ENCODE peak calls at places on chromosomes 3 and 15, in six cellular contexts. M, I, E, V, N and W are unnamed samples. For H3K4me1 and H3K36me3, the result is how much of the 10 kb centered on the place peaks cover.

GRCh38 chr3:126290325-126290724 is 66.9 kb downstream of the KLF15 start:
- DNase-seq in M (no peak), I (no peak), E (no peak), V (no peak), N (no peak), W (no peak)

GRCh38 chr3:57893668-57894067 is 114.6 kb upstream of the FLNB start:
- DNase-seq in M (no peak), I (no peak), E (no peak), V (no peak), N (no peak), W (no peak)

GRCh38 chr3:12484983-12485327 is 675 bp downstream of the TSEN2 start:
- DNase-seq in M (no peak), I (no peak), E (no peak), V (no peak), N (no peak), W (no peak)

GRCh38 chr3:62622553-62623174 is 249.3 kb upstream of the FEZF2 start:
- DNase-seq in M (peak), I (peak), E (peak), V (peak), N (peak), W (peak)

GRCh38 chr3:6965881-6966280 is 105.0 kb downstream of the GRM7 start:
- DNase-seq in M (no peak), I (no peak), E (no peak), V (no peak), N (no peak), W (no peak)

GRCh38 chr15:96896766-96897165 is 566.3 kb downstream of the NR2F2 start:
- DNase-seq in M (no peak), I (no peak), E (no peak), V (no peak), N (no peak), W (no peak)

GRCh38 chr3:185558395-185558794 is 6.0 kb upstream of the LIPH start:
- DNase-seq in M (no peak), I (no peak), E (no peak), V (no peak), N (no peak), W (no peak)

GRCh38 chr3:181948286-181948685 is 236.6 kb downstream of the SOX2 start:
- DNase-seq in M (no peak), I (peak), E (no peak), V (no peak), N (no peak), W (no peak)

GRCh38 chr15:93997071-93997658 is 234.2 kb upstream of the MCTP2 start:
- DNase-seq in M (no peak), I (no peak), E (no peak), V (peak), N (no peak), W (peak)

GRCh38 chr3:164641071-164641470 is 437.2 kb downstream of the SI start:
- DNase-seq in M (no peak), I (no peak), E (no peak), V (no peak), N (no peak), W (no peak)

GRCh38 chr15:92527197-92527596 is 128.4 kb downstream of the FAM174B start:
- DNase-seq in M (no peak), I (no peak), E (no peak), V (no peak), N (no peak), W (no peak)

GRCh38 chr15:50184863-50185504 is 3.0 kb downstream of the SLC27A2 start:
- DNase-seq in M (no peak), I (no peak), E (no peak), V (no peak), N (no peak), W (no peak)

GRCh38 chr15:80152896-80153876 is at the start of gene FAH:
- DNase-seq in M (no peak), I (peak), E (no peak), V (no peak), N (no peak), W (peak)

GRCh38 chr3:4417449-4417848 is 49.6 kb downstream of the SUMF1 start:
- DNase-seq in M (no peak), I (no peak), E (no peak), V (no peak), N (no peak), W (peak)

GRCh38 chr3:168266335-168266734 is 170.6 kb upstream of the GOLIM4 start:
- DNase-seq in M (no peak), I (no peak), E (no peak), V (no peak), N (no peak), W (no peak)

GRCh38 chr15:68829068-68829467 is 8.4 kb upstream of the ANP32A start:
- DNase-seq in M (no peak), I (no peak), E (no peak), V (no peak), N (no peak), W (no peak)

GRCh38 chr15:28975766-28976179 is 90.0 kb downstream of the APBA2 start:
- DNase-seq in M (no peak), I (peak), E (no peak), V (peak), N (no peak), W (peak)

GRCh38 chr15:39504812-39505211 is 76.1 kb upstream of the THBS1 start:
- DNase-seq in M (no peak), I (no peak), E (no peak), V (no peak), N (no peak), W (no peak)

GRCh38 chr3:43221076-43221475 is 65.3 kb upstream of the SNRK start:
- DNase-seq in M (no peak), I (no peak), E (no peak), V (no peak), N (no peak), W (no peak)

DNA sequence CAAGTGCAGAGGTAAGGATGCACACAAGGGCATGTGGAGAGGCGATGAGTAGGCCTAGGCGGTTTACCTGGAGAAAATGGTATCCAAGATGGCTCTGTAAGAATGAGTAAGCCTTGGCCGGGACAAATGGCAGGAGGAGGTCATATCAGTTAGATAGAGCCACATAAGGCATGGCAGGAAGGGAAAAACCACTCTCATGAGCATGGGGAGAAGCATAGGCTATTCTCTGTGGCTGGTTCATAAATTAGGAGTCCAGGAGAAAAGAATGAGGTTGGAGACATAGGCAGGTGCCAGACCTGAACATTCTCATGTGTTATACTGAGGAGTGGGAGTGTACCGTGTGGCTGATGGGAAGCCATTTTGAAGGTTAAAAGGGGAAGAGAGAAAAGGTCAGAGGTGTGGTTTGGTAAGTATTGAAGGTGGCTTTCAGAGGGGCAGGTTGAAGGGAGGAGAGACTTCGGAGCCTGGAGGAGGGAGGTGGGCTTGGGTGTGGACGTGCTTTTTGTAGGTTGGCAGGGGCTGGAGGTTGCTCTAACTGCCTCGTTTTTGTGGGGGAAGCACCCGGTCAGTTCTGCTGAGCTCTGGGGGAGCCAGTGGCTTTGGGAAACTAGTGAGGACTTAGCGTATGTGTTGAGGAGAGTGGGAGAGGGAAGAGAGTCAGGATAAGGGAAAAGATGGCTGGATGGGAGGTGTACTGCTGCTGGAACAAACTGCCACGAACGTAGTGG is 4.6 kb upstream of the FAM43A start:
- DNase-seq in M (no peak), I (no peak), E (no peak), V (no peak), N (no peak), W (no peak)
- H3K4me3 ChIP-seq in M (no peak), I (no peak), E (no peak), V (no peak), N (no peak), W (no peak)

GRCh38 chr3:71135373-71136088 is 448.0 kb downstream of the FOXP1 start:
- DNase-seq in M (no peak), I (no peak), E (no peak), V (no peak), N (no peak), W (peak)
- H3K4me1 ChIP-seq in M (under half), I (under half), E (under half), V (under half), N (under half), W (under half)

DNA sequence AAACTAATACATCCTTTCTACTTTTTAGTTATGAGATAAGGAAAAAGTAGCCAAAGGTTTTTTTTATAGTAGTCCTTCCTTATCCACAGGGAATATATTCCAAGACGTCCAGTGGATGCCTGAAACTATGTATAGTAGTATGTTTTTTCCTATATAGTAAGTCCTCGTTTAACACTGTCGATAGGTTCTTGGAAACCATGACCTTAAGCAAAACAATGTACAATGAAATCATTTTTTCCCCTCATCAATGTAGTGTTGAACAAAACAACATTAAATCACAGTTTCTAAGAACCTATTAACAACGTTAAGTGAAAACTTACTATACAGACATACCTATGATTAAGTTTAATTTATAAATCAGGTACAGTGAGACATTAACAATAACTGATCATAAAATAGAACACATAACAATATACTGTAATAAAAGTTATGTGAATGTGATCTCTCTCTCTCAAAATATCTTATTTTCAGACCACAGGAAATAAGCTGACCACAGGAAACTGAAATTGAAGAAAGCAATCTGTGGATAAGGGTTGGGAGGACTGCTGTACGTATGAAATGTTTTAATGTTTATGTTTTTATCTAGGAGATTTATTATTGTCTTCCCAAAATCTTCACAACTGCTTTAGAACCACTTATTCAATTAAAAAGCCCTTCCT is 20.6 kb downstream of the COPS2 start:
- DNase-seq in M (no peak), I (no peak), E (no peak), V (no peak), N (no peak), W (no peak)
- H3K36me3 ChIP-seq in M (under half), I (half or more), E (under half), V (half or more), N (half or more), W (half or more)

GRCh38 chr3:22977042-22977441 is 226.1 kb upstream of the UBE2E2 start:
- DNase-seq in M (no peak), I (no peak), E (no peak), V (no peak), N (no peak), W (no peak)
- H3K4me3 ChIP-seq in M (no peak), I (no peak), E (no peak), V (no peak), N (no peak), W (no peak)

GRCh38 chr3:52831500-52832301 is 1.2 kb upstream of the ITIH4 start:
- DNase-seq in M (peak), I (no peak), E (no peak), V (peak), N (no peak), W (peak)
- H3K4me1 ChIP-seq in M (under half), I (under half), E (under half), V (under half), N (under half), W (under half)